ENCODE peak calls at places on chromosomes 2 and 18, in eight cellular contexts. S is heart right ventricle, F is cardiac fibroblast, O is fibroblast of lung, C is K562, R is stomach, V is spleen, T is left ventricle myocardium inferior. Q is an unnamed sample.

GRCh38 chr2:60351321-60351720 is 202.1 kb downstream of the BCL11A start:
- DNase-seq in S (no peak), O (no peak), R (no peak), C (no peak), T (no peak), V (no peak), F (no peak), Q (no peak)

GRCh38 chr2:39469807-39470206 is 32.7 kb upstream of the MAP4K3 start:
- DNase-seq in R (peak), O (peak), C (peak), F (peak), T (no peak), S (no peak), V (no peak), Q (no peak)

GRCh38 chr2:41027095-41027494 is 575.2 kb upstream of the SLC8A1 start:
- DNase-seq in T (no peak), C (no peak), V (no peak), R (no peak), O (no peak), S (no peak), F (no peak), Q (no peak)

GRCh38 chr18:78596794-78597193 is 382.8 kb upstream of the SALL3 start:
- DNase-seq in S (no peak), T (no peak), R (no peak), V (no peak), C (no peak), F (peak), O (peak), Q (no peak)

GRCh38 chr2:235091421-235091820 is 139.6 kb downstream of the SH3BP4 start:
- DNase-seq in R (no peak), C (no peak), S (no peak), O (no peak), F (no peak), T (no peak), V (no peak), Q (no peak)

GRCh38 chr2:140376686-140377085 is 1596.5 kb upstream of the NXPH2 start:
- DNase-seq in S (no peak), R (no peak), T (no peak), V (no peak), C (no peak), O (peak), F (no peak), Q (no peak)

GRCh38 chr2:60515751-60516226 is 37.7 kb downstream of the BCL11A start:
- DNase-seq in F (peak), S (no peak), C (no peak), T (no peak), V (no peak), O (peak), R (no peak), Q (no peak)

GRCh38 chr2:70425682-70426301 is 123.9 kb upstream of the FAM136A start:
- DNase-seq in F (no peak), O (no peak), T (no peak), V (no peak), R (no peak), C (no peak), S (no peak), Q (no peak)

GRCh38 chr18:76620326-76620813 is 125.3 kb upstream of the ZNF516 start:
- DNase-seq in C (peak), S (peak), R (peak), V (peak), T (peak), O (peak), F (peak), Q (peak)

GRCh38 chr2:127575185-127575765 is 39.8 kb downstream of the MYO7B start:
- DNase-seq in R (peak), C (no peak), S (no peak), O (no peak), T (no peak), V (peak), F (no peak), Q (peak)

GRCh38 chr2:201985740-201986735 is 47.6 kb upstream of the FZD7 start:
- DNase-seq in R (peak), S (no peak), F (no peak), C (no peak), V (no peak), O (no peak), T (no peak), Q (no peak)

GRCh38 chr2:215031330-215031729 is 107.1 kb downstream of the ABCA12 start:
- DNase-seq in C (no peak), S (no peak), R (no peak), V (no peak), O (no peak), F (no peak), T (no peak), Q (no peak)

GRCh38 chr18:5984245-5984644 is 88.9 kb upstream of the TMEM200C start:
- DNase-seq in T (no peak), R (no peak), V (no peak), S (no peak), O (no peak), C (no peak), F (no peak), Q (no peak)

GRCh38 chr2:95323347-95324155 is 26.4 kb downstream of the KCNIP3 start:
- DNase-seq in O (peak), S (no peak), F (no peak), R (peak), T (no peak), V (no peak), C (peak), Q (no peak)

GRCh38 chr2:222972420-222972819 is 79.6 kb upstream of the KCNE4 start:
- DNase-seq in F (no peak), C (no peak), T (no peak), V (no peak), O (no peak), R (no peak), S (no peak), Q (no peak)

GRCh38 chr2:222968550-222969155 is 83.3 kb upstream of the KCNE4 start:
- DNase-seq in C (no peak), S (no peak), R (no peak), V (no peak), F (no peak), O (no peak), T (no peak), Q (no peak)

GRCh38 chr2:222965555-222965954 is 86.4 kb upstream of the KCNE4 start:
- DNase-seq in T (no peak), O (no peak), F (no peak), V (no peak), S (no peak), C (no peak), R (no peak), Q (no peak)

GRCh38 chr2:222973237-222973636 is 78.8 kb upstream of the KCNE4 start:
- DNase-seq in F (no peak), S (no peak), C (no peak), R (no peak), V (no peak), O (peak), T (no peak), Q (no peak)

DNA sequence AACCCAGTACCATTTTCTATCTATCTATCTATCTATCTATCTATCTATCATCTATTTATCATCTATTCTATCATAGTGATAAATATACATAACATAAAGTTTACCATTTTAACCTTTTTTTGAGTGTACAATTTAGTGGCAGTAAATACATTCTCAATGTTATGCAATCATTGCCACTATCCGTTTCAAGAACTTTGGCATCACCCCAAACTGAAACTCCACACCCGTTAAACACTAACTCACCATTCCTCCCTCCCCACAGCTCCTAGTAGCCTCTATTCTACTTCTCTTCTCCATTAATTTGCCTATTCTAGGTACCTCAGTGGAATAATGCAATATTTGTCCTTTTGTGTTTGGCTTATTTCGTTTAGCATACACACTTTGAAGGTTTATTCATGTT is 82.5 kb upstream of the KCNE4 start:
- DNase-seq in F (peak), T (no peak), C (no peak), O (peak), S (no peak), R (no peak), V (no peak), Q (no peak)
- TF ChIP-seq CTCF in F (no peak), T (no peak), C (no peak), O (no peak), S (no peak), R (no peak), V (no peak), Q (no peak)

GRCh38 chr2:210752532-210752931 is 196.1 kb downstream of the CPS1 start:
- DNase-seq in V (no peak), R (peak), O (no peak), F (no peak), T (no peak), S (no peak), C (no peak), Q (no peak)

GRCh38 chr2:210753386-210753785 is 197.0 kb downstream of the CPS1 start:
- DNase-seq in S (no peak), C (no peak), T (no peak), V (no peak), F (no peak), O (no peak), R (no peak), Q (no peak)

GRCh38 chr2:210756821-210757220 is 200.4 kb downstream of the CPS1 start:
- DNase-seq in C (no peak), S (no peak), F (peak), O (peak), V (no peak), T (no peak), R (no peak), Q (no peak)
- TF ChIP-seq CTCF in C (no peak), S (no peak), F (no peak), O (no peak), V (no peak), T (no peak), R (no peak), Q (no peak)

DNA sequence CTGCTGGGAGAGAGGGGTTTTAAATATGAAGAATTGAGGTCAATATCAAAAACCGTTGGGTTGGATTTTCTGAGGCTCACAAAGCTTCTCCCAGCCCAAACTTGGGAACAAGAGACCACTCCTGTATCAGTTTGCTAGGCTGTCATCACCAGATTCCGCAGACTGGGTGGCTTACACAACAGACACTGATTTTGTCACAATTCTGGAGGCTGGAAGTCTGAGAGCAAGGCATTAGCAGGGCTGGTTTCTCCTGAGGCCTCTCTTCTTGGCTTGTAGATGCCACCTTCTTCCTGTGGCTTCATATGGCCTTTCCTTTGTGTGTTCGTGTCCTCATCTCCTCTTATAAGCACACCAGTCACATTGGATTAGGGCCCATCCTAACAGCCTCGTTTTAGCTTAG is 122.9 kb upstream of the COPS8 start:
- DNase-seq in V (no peak), O (no peak), F (no peak), T (no peak), R (peak), S (no peak), C (no peak), Q (no peak)
- TF ChIP-seq CTCF in V (no peak), O (no peak), F (no peak), T (no peak), R (no peak), S (no peak), C (no peak), Q (no peak)

GRCh38 chr2:143574069-143574468 is 444.9 kb downstream of the ARHGAP15 start:
- DNase-seq in V (no peak), O (no peak), R (no peak), S (no peak), C (no peak), T (no peak), F (no peak), Q (no peak)

GRCh38 chr2:143572421-143572820 is 443.2 kb downstream of the ARHGAP15 start:
- DNase-seq in F (no peak), C (no peak), T (no peak), O (no peak), S (no peak), R (no peak), V (no peak), Q (no peak)

GRCh38 chr2:143579456-143579855 is 450.2 kb downstream of the ARHGAP15 start:
- DNase-seq in O (no peak), T (no peak), S (no peak), F (no peak), R (no peak), C (no peak), V (no peak), Q (no peak)

GRCh38 chr2:143577489-143577888 is 448.3 kb downstream of the ARHGAP15 start:
- DNase-seq in C (no peak), F (no peak), S (no peak), T (no peak), V (no peak), O (no peak), R (no peak), Q (no peak)

DNA sequence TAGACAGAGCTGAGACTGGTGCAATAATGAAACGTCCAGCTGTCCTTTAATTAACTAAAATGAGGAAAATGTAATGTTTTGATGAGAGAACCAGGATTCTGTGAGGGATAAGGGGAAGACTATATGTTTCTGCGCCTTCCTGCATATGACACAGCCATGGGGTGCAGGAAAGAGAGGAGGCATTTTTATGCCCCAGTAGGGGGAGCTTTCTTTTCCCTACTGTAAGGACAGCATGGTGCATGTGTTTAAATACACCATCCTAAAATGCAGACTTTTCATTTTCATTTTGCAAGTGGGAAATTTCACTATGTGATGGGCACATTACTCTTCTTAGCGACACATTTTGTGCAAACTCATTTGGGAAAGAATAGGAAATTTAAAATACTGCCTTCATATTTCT is 446.1 kb downstream of the ARHGAP15 start:
- DNase-seq in O (no peak), R (no peak), C (peak), F (peak), T (no peak), S (no peak), V (no peak), Q (no peak)
- TF ChIP-seq CTCF in O (peak), R (peak), C (peak), F (peak), T (peak), S (no peak), V (no peak), Q (no peak)

GRCh38 chr2:119024568-119024967 is 82.6 kb downstream of the MARCO start:
- DNase-seq in S (no peak), V (no peak), R (no peak), O (no peak), T (no peak), C (no peak), F (no peak), Q (no peak)

GRCh38 chr2:119025762-119026351 is 83.9 kb downstream of the MARCO start:
- DNase-seq in O (no peak), C (no peak), T (no peak), V (no peak), F (no peak), R (no peak), S (no peak), Q (no peak)

GRCh38 chr2:119028327-119029174 is 86.6 kb downstream of the MARCO start:
- DNase-seq in F (peak), R (peak), C (peak), O (peak), V (no peak), S (no peak), T (no peak), Q (no peak)

GRCh38 chr2:119025013-119025412 is 83.0 kb downstream of the MARCO start:
- DNase-seq in T (no peak), S (no peak), V (no peak), F (no peak), R (no peak), C (no peak), O (no peak), Q (no peak)

DNA sequence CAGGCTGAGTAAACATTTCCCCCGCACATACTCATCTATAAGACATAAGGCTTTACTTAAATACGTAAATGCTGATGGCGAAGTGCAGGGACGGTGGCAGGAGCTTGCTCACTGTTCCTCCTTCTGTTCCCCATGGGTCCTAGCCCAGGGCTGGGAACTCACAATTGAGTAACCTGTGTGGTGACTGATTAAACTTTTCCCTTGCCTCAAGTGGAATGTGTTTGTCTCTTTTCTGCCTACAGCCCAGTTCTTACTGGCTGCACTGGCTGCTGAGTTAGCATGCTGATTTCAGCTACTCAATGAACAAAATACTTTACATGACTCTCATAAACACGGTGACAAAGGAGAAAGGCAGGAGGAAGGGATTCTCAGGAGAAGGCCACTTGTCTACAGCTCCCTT is 87.3 kb downstream of the MARCO start:
- DNase-seq in C (no peak), F (no peak), S (no peak), R (no peak), T (no peak), V (no peak), O (no peak), Q (no peak)
- TF ChIP-seq CTCF in C (no peak), F (no peak), S (no peak), R (no peak), T (no peak), V (no peak), O (no peak), Q (no peak)

DNA sequence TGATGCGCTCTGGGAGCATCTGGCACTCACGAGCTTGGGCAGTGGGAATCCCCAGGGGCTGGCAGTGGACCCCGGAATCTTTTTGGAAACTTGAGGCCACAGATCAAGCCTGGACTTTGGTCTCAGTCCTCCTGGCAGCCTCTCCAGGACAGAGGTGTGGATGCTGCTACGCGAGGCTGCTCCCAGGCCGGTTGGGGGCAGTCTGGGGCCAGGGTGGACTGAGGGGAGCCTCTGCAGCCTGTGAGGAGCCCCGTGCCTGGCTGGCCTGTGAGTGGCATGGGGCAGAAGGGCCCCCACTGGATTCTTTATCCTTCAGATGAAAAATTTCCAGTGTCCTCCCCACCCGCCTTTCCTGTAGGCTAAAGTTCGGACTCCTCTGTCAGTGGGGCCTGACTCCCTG is 12.7 kb upstream of the DES start:
- DNase-seq in T (peak), R (no peak), O (no peak), S (peak), V (no peak), C (peak), F (no peak), Q (no peak)
- TF ChIP-seq CTCF in T (peak), R (no peak), O (no peak), S (peak), V (no peak), C (peak), F (no peak), Q (no peak)

GRCh38 chr18:48644029-48644428 is 105.2 kb downstream of the CTIF start:
- DNase-seq in C (no peak), R (no peak), S (no peak), F (no peak), V (no peak), T (no peak), O (no peak), Q (no peak)
- TF ChIP-seq CTCF in C (no peak), R (no peak), S (no peak), F (no peak), V (no peak), T (no peak), O (no peak), Q (no peak)

GRCh38 chr2:109475531-109476210 is 138.1 kb downstream of the SEPTIN10 start:
- DNase-seq in R (no peak), V (peak), S (no peak), C (no peak), F (peak), O (peak), T (no peak), Q (no peak)
- TF ChIP-seq CTCF in R (no peak), V (no peak), S (no peak), C (no peak), F (no peak), O (no peak), T (no peak), Q (no peak)